ENCODE peak calls at places on chromosomes 11 and 22, in seven cellular contexts. V is mesendoderm, L is GM23248, I is iPS DF 6.9, S is GM06990, Q is ovary, E is neuronal stem cell. W is an unnamed sample.

GRCh38 chr11:96424693-96425092 is 34.9 kb downstream of the JRKL start:
- DNase-seq in V (peak; percentile 41), L (peak; percentile 70), I (no peak), S (no peak), Q (no peak), E (no peak), W (peak; percentile 37)

GRCh38 chr11:102986815-102987214 is 31.3 kb upstream of the MMP13 start:
- DNase-seq in V (no peak), L (peak; percentile 71), I (no peak), S (no peak), Q (no peak), E (no peak), W (peak; percentile 84)

GRCh38 chr22:22823126-22823804 is 64.4 kb upstream of the IGLL5 start:
- DNase-seq in V (no peak), L (no peak), I (no peak), S (no peak), Q (no peak), E (no peak), W (no peak)

GRCh38 chr11:130442728-130443127 is 5.7 kb upstream of the ADAMTS15 start:
- DNase-seq in V (no peak), L (peak; percentile 83), I (no peak), S (no peak), Q (no peak), E (no peak), W (no peak)

GRCh38 chr11:126352934-126353801 is 2.3 kb upstream of the ST3GAL4 start:
- DNase-seq in V (peak; percentile 88), L (peak; percentile 90), I (no peak), S (no peak), Q (no peak), E (no peak), W (peak; percentile 83)

GRCh38 chr11:128629516-128630106 is 42.3 kb upstream of the ETS1 start:
- DNase-seq in V (peak; percentile 19), L (peak; percentile 15), I (no peak), S (no peak), Q (no peak), E (no peak), W (no peak)

GRCh38 chr22:27220349-27220748 is 563.0 kb downstream of the MIAT start:
- DNase-seq in V (no peak), L (peak; percentile 94), I (no peak), S (no peak), Q (no peak), E (no peak), W (peak; percentile 76)

GRCh38 chr11:60880635-60881282 is 13.4 kb downstream of the ZP1 start:
- DNase-seq in V (no peak), L (no peak), I (no peak), S (no peak), Q (no peak), E (no peak), W (no peak)

GRCh38 chr22:50361688-50362087 is 18.6 kb downstream of the PPP6R2 start:
- DNase-seq in V (no peak), L (no peak), I (no peak), S (no peak), Q (no peak), E (no peak), W (no peak)

GRCh38 chr11:69131644-69132300 is 24.0 kb upstream of the SMIM38 start:
- DNase-seq in V (peak; percentile 96), L (peak; percentile 79), I (peak; percentile 95), S (no peak), Q (peak; percentile 48), E (peak; percentile 76), W (peak; percentile 70)

GRCh38 chr11:66768088-66768521 is 39.1 kb upstream of the SPTBN2 start:
- DNase-seq in V (no peak), L (peak; percentile 19), I (no peak), S (no peak), Q (no peak), E (no peak), W (peak; percentile 97)

GRCh38 chr11:120168960-120169681 is 31.2 kb upstream of the TRIM29 start:
- DNase-seq in V (peak; percentile 84), L (peak; percentile 81), I (peak; percentile 39), S (peak; percentile 48), Q (peak; percentile 74), E (peak; percentile 81), W (peak; percentile 65)

GRCh38 chr11:75465701-75466531 is 32.9 kb upstream of the KLHL35 start:
- DNase-seq in V (peak; percentile 60), L (peak; percentile 41), I (no peak), S (no peak), Q (no peak), E (no peak), W (no peak)

GRCh38 chr11:14445542-14446530 is 53.8 kb downstream of the COPB1 start:
- DNase-seq in V (no peak), L (peak; percentile 76), I (no peak), S (no peak), Q (no peak), E (no peak), W (peak; percentile 72)

GRCh38 chr11:12414641-12415040 is 37.3 kb downstream of the PARVA start:
- DNase-seq in V (no peak), L (peak; percentile 63), I (no peak), S (no peak), Q (no peak), E (no peak), W (no peak)

GRCh38 chr22:29308148-29308790 is 1.8 kb downstream of the GAS2L1 start:
- DNase-seq in V (no peak), L (no peak), I (no peak), S (no peak), Q (no peak), E (no peak), W (no peak)

GRCh38 chr11:27718853-27719574 is 18.8 kb upstream of the BDNF start:
- DNase-seq in V (peak; percentile 91), L (peak; percentile 86), I (no peak), S (no peak), Q (no peak), E (peak; percentile 70), W (no peak)

GRCh38 chr11:11571893-11572292 is 49.9 kb downstream of the GALNT18 start:
- DNase-seq in V (no peak), L (no peak), I (no peak), S (no peak), Q (no peak), E (no peak), W (no peak)

DNA sequence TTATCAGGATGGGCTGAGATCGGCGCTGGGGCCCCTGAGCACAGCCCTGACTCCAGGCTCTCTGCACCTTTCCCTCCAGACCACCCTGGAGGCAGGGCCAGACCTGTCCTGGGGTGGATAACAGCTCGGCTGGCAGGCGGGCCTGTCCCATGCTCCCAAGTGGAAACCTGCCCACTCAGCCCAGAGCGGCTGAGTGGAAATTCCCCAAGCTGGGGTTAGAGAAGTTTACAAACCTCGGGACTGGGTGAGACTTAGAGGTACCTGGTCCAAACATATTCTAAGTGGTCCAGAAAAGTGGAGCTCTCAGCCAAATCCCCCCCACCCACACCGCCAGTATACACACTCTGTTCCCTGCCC is 4.8 kb upstream of the FXYD2 start:
- DNase-seq in V (no peak), L (no peak), I (no peak), S (no peak), Q (peak; percentile 18), E (no peak), W (no peak)
- H3K27me3 ChIP-seq in V (no peaks in the 10 kb centered on the region), L (peaks cover 23% of the 10 kb centered on the region), I (no peaks in the 10 kb centered on the region), S (no peaks in the 10 kb centered on the region), Q (no peaks in the 10 kb centered on the region), E (no peaks in the 10 kb centered on the region), W (peaks cover 5% of the 10 kb centered on the region)

DNA sequence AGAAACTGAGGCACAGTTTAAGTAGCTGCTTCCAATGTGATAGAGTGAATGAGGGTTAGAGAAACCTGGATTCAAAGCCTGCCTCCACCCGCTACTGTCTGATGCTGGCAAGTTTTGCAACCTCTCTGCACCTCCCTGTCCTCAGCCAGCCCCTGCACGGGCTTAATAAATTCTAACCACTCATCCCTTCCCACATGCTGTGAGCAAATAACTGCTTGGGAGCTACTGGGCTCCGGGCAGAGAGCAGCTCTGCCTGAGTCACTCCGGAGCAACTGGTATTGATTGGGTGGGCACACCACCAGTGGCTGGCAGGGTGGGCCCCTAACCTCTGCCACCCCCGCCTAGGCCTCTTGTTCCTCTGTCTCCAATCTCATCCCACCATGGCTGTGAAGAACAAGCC is 104.3 kb upstream of the SYT13 start:
- DNase-seq in V (no peak), L (peak; percentile 40), I (no peak), S (no peak), Q (no peak), E (no peak), W (no peak)
- H3K27me3 ChIP-seq in V (no peaks in the 10 kb centered on the region), L (peaks cover 27% of the 10 kb centered on the region), I (no peaks in the 10 kb centered on the region), S (peaks cover 1% of the 10 kb centered on the region), Q (no peaks in the 10 kb centered on the region), E (no peaks in the 10 kb centered on the region), W (no peaks in the 10 kb centered on the region)

GRCh38 chr11:1670928-1671371 is 26.0 kb upstream of the KRTAP5-6 start:
- DNase-seq in V (no peak), L (no peak), I (no peak), S (no peak), Q (no peak), E (no peak), W (no peak)

GRCh38 chr11:1668911-1669473 is 28.0 kb upstream of the KRTAP5-6 start:
- DNase-seq in V (no peak), L (no peak), I (no peak), S (no peak), Q (no peak), E (no peak), W (no peak)

GRCh38 chr11:1671658-1672057 is 25.3 kb upstream of the KRTAP5-6 start:
- DNase-seq in V (no peak), L (no peak), I (no peak), S (no peak), Q (no peak), E (no peak), W (no peak)

GRCh38 chr11:1667906-1668305 is 29.1 kb upstream of the KRTAP5-6 start:
- DNase-seq in V (peak; percentile 40), L (no peak), I (no peak), S (no peak), Q (no peak), E (no peak), W (no peak)

DNA sequence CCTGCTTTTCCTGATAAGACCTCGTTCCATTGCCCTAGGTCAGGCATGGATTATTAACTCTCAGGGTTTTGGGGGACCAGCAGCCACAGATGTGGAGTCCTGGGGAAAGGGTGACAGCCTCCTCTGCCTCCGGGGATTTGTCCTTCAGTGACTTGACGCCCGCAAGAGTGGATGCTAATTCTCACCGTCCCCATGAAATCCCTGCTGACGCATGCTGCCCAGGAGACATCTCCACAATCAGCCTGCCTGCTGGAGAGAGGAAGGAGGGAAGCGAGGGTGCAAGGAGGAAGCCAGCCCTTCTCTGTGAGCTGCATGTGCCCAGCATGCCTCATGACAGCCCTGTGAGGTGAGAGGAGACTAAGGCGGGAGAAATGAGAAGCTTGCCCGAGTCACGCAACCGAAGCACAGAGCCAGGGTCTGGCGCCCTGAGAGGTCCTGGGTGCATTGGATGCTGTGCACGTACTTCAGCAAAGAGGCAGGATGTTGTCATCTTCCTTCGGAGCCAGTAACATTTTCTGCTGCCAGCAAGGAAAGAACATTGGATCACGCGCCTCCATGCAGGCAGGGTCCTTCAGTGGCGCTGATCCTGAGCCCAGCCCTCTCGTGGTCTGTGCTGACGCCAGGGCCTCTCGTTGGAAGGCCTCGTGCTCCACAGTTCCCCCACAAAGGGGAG is 27.3 kb upstream of the KRTAP5-6 start:
- DNase-seq in V (no peak), L (no peak), I (no peak), S (no peak), Q (no peak), E (no peak), W (no peak)
- H3K27me3 ChIP-seq in V (no peaks in the 10 kb centered on the region), L (peaks cover 56% of the 10 kb centered on the region), I (no peaks in the 10 kb centered on the region), S (peaks cover 1% of the 10 kb centered on the region), Q (no peaks in the 10 kb centered on the region), E (no peaks in the 10 kb centered on the region), W (no peaks in the 10 kb centered on the region)

DNA sequence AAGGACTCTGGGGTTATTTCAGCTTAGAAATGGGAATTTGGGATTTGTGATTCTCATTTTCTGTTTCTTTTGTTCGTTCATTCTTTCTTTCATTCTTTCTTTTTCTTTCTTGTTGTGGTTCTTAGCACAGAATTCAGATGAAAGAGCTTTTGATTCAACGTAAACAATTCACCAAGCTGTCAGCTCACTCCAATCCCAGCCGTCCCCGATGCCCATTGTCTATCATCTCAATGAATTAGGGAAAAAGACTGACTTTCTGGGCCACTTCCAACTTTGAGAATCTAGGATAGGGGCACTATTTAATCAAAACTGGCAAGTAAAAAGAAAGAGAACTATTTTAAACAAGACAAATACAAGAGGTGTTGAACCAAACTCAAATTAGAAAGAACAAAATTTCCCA is 25.1 kb upstream of the TMA7B start:
- DNase-seq in V (no peak), L (no peak), I (no peak), S (no peak), Q (no peak), E (no peak), W (no peak)
- H3K27me3 ChIP-seq in V (no peaks in the 10 kb centered on the region), L (peaks cover 67% of the 10 kb centered on the region), I (no peaks in the 10 kb centered on the region), S (no peaks in the 10 kb centered on the region), Q (no peaks in the 10 kb centered on the region), E (no peaks in the 10 kb centered on the region), W (peaks cover 7% of the 10 kb centered on the region)